ENCODE peak calls at places on chromosomes 2 and 18, in seven cellular contexts. J is cardiac fibroblast, E is lower lobe of right lung, D is mesothelial cell of epicardium, P is breast epithelium, O is Panc1, X is right atrium auricular region. Y is an unnamed sample.

GRCh38 chr2:50951416-50951815 is 80.5 kb downstream of the NRXN1 start:
- DNase-seq in O (no peak), P (no peak), D (no peak), E (no peak), X (no peak), J (peak; percentile 47), Y (no peak)

GRCh38 chr2:143125647-143126046 is 3.6 kb upstream of the ARHGAP15 start:
- DNase-seq in O (no peak), J (peak; percentile 2), D (no peak), E (no peak), X (no peak), P (no peak), Y (no peak)

GRCh38 chr2:26989156-26989555 is 18.7 kb downstream of the MAPRE3 start:
- DNase-seq in E (no peak), J (peak; percentile 45), X (no peak), O (no peak), D (no peak), P (no peak), Y (no peak)

GRCh38 chr2:526918-527317 is 150.3 kb downstream of the TMEM18 start:
- DNase-seq in O (no peak), J (no peak), D (no peak), X (no peak), E (no peak), P (no peak), Y (no peak)

GRCh38 chr18:79107886-79108285 is 38.7 kb downstream of the ATP9B start:
- DNase-seq in O (no peak), P (no peak), X (no peak), J (no peak), E (no peak), D (no peak), Y (no peak)

GRCh38 chr2:236787885-236788284 is 218.3 kb downstream of the ACKR3 start:
- DNase-seq in O (no peak), E (no peak), P (no peak), X (no peak), D (no peak), J (no peak), Y (no peak)

GRCh38 chr2:62227386-62228075 is 31.6 kb downstream of the B3GNT2 start:
- DNase-seq in J (no peak), P (no peak), E (no peak), O (no peak), X (peak; percentile 28), D (peak; percentile 16), Y (no peak)

GRCh38 chr2:43420310-43420903 is 175.4 kb downstream of the THADA start:
- DNase-seq in D (no peak), X (no peak), E (no peak), P (no peak), O (no peak), J (no peak), Y (no peak)

GRCh38 chr2:153222231-153223165 is 256.1 kb downstream of the RPRM start:
- DNase-seq in X (no peak), O (no peak), D (no peak), E (no peak), J (no peak), P (no peak), Y (no peak)

GRCh38 chr2:171478345-171478744 is 43.9 kb upstream of the CYBRD1 start:
- DNase-seq in X (no peak), E (no peak), O (no peak), D (no peak), J (peak; percentile 31), P (no peak), Y (no peak)

GRCh38 chr2:199463000-199463692 is 5.4 kb upstream of the SATB2 start:
- DNase-seq in E (peak; percentile 77), J (peak; percentile 59), O (no peak), X (no peak), P (no peak), D (peak; percentile 82), Y (peak; percentile 82)

GRCh38 chr2:105409717-105410116 is 10.9 kb upstream of the FHL2 start:
- DNase-seq in P (peak; percentile 63), D (no peak), J (peak; percentile 65), X (peak; percentile 92), E (no peak), O (no peak), Y (no peak)

GRCh38 chr18:73768043-73768442 is 379.6 kb downstream of the FBXO15 start:
- DNase-seq in D (no peak), O (no peak), E (no peak), X (no peak), P (no peak), J (no peak), Y (no peak)

GRCh38 chr2:172081248-172082022 is 3.9 kb upstream of the DLX1 start:
- DNase-seq in O (no peak), X (no peak), P (no peak), E (no peak), J (no peak), D (no peak), Y (no peak)

GRCh38 chr2:85756195-85756594 is 2.4 kb downstream of the ATOH8 start:
- DNase-seq in D (no peak), E (no peak), O (no peak), J (no peak), X (no peak), P (no peak), Y (no peak)

GRCh38 chr2:12222561-12222960 is 476.1 kb downstream of the LPIN1 start:
- DNase-seq in X (no peak), J (peak; percentile 31), D (no peak), E (no peak), P (no peak), O (no peak), Y (no peak)

GRCh38 chr2:97742381-97742847 is 29.0 kb downstream of the ZAP70 start:
- DNase-seq in D (no peak), P (no peak), E (no peak), X (no peak), J (peak; percentile 42), O (no peak), Y (no peak)

GRCh38 chr18:75643083-75643482 is 215.6 kb upstream of the SMIM21 start:
- DNase-seq in J (no peak), E (no peak), O (no peak), D (no peak), X (no peak), P (no peak), Y (no peak)

GRCh38 chr18:75639468-75639831 is 211.9 kb upstream of the SMIM21 start:
- DNase-seq in P (no peak), J (no peak), O (no peak), X (no peak), D (no peak), E (no peak), Y (no peak)

GRCh38 chr18:75635096-75635495 is 207.6 kb upstream of the SMIM21 start:
- DNase-seq in P (no peak), E (no peak), D (no peak), J (no peak), O (no peak), X (no peak), Y (no peak)

GRCh38 chr18:75638597-75639467 is 211.3 kb upstream of the SMIM21 start:
- DNase-seq in E (no peak), D (peak; percentile 59), O (no peak), X (no peak), J (peak; percentile 32), P (no peak), Y (no peak)

DNA sequence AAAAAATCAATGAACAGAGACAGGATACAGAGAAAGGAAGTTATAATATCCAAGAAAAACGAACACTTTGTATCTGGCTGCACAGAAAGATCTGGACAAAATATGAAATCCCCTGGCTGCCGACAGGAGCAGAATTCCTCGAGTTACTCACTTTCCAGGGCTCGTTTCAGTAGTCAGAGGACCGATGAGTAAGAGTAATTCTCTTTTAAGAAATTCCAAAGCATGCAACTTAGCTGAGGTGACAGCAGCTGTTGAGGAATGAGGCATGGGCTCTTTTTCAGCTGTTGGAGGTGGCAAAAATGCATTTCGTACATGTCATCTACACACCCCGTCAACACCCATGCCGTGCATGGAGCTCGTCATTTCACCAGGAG is 210.7 kb upstream of the SMIM21 start:
- DNase-seq in J (peak; percentile 60), O (no peak), P (no peak), X (no peak), D (no peak), E (no peak), Y (no peak)
- TF ChIP-seq CTCF in J (peak; percentile 34), O (no peak), P (no peak), X (no peak), D (no peak), E (no peak), Y (peak; percentile 51)

GRCh38 chr2:149611100-149611820 is 23.7 kb upstream of the MMADHC start:
- DNase-seq in X (no peak), O (no peak), P (no peak), J (no peak), E (no peak), D (no peak), Y (no peak)
- TF ChIP-seq CTCF in X (no peak), O (peak; percentile 41), P (no peak), J (no peak), E (peak; percentile 14), D (no peak), Y (peak; percentile 34)

GRCh38 chr2:71853858-71854257 is 293.8 kb downstream of the CYP26B1 start:
- DNase-seq in X (no peak), O (no peak), P (no peak), J (no peak), D (no peak), E (no peak), Y (no peak)

GRCh38 chr2:71849603-71850305 is 297.9 kb downstream of the CYP26B1 start:
- DNase-seq in O (no peak), X (peak; percentile 43), D (no peak), J (no peak), E (no peak), P (no peak), Y (no peak)

GRCh38 chr2:71850306-71850801 is 297.3 kb downstream of the CYP26B1 start:
- DNase-seq in P (no peak), X (peak; percentile 66), E (no peak), J (no peak), O (no peak), D (peak; percentile 28), Y (no peak)

GRCh38 chr2:71851094-71851755 is 296.4 kb downstream of the CYP26B1 start:
- DNase-seq in X (peak; percentile 60), J (peak; percentile 18), E (no peak), P (no peak), O (no peak), D (peak; percentile 33), Y (no peak)

GRCh38 chr2:71852141-71852711 is 295.4 kb downstream of the CYP26B1 start:
- DNase-seq in E (no peak), X (no peak), D (peak; percentile 45), J (no peak), P (no peak), O (no peak), Y (peak; percentile 80)
- TF ChIP-seq CTCF in E (no peak), X (no peak), D (no peak), J (no peak), P (no peak), O (no peak), Y (no peak)

GRCh38 chr2:170463206-170463537 is 252.0 kb upstream of the SP5 start:
- DNase-seq in E (no peak), P (no peak), X (no peak), D (no peak), J (no peak), O (no peak), Y (no peak)

GRCh38 chr2:170465241-170465640 is 249.9 kb upstream of the SP5 start:
- DNase-seq in E (no peak), D (no peak), P (no peak), X (no peak), J (peak; percentile 44), O (no peak), Y (no peak)

GRCh38 chr2:170464268-170464667 is 250.9 kb upstream of the SP5 start:
- DNase-seq in X (no peak), J (no peak), O (no peak), P (no peak), E (no peak), D (no peak), Y (no peak)

GRCh38 chr2:170462433-170463205 is 252.5 kb upstream of the SP5 start:
- DNase-seq in E (no peak), O (no peak), X (no peak), J (no peak), D (no peak), P (no peak), Y (no peak)

GRCh38 chr2:170461875-170462274 is 253.3 kb upstream of the SP5 start:
- DNase-seq in X (no peak), E (no peak), O (no peak), J (no peak), D (no peak), P (no peak), Y (no peak)
- TF ChIP-seq CTCF in X (no peak), E (no peak), O (peak; percentile 31), J (no peak), D (no peak), P (no peak), Y (peak; percentile 25)